ENCODE peak calls at places on chromosomes 3 and 15, in nine cellular contexts. One of them, this sample, is unnamed.

GRCh38 chr15:99963976-99964375 is 230.7 kb upstream of the LYSMD4 start:
- DNase-seq in NB4: no peak
- DNase-seq in AG04450: no peak
- DNase-seq in lower leg skin: peak
- DNase-seq in GM12865: no peak
- DNase-seq in brain microvascular endothelial cell: no peak
- DNase-seq in BE2C: no peak
- DNase-seq in kidney epithelial cell: no peak
- DNase-seq in heart right ventricle: no peak
- DNase-seq in this sample: peak

GRCh38 chr3:46660543-46661523 is 32.6 kb downstream of the ALS2CL start:
- DNase-seq in NB4: peak
- DNase-seq in AG04450: no peak
- DNase-seq in lower leg skin: peak
- DNase-seq in GM12865: no peak
- DNase-seq in brain microvascular endothelial cell: no peak
- DNase-seq in BE2C: peak
- DNase-seq in kidney epithelial cell: no peak
- DNase-seq in heart right ventricle: peak
- DNase-seq in this sample: peak

GRCh38 chr3:49534581-49535495 is 19.4 kb upstream of the BSN start:
- DNase-seq in NB4: no peak
- DNase-seq in AG04450: no peak
- DNase-seq in lower leg skin: no peak
- DNase-seq in GM12865: no peak
- DNase-seq in brain microvascular endothelial cell: no peak
- DNase-seq in BE2C: peak
- DNase-seq in kidney epithelial cell: peak
- DNase-seq in heart right ventricle: no peak
- DNase-seq in this sample: no peak

GRCh38 chr3:117355566-117355965 is 646.0 kb downstream of the TUSC7 start:
- DNase-seq in NB4: peak
- DNase-seq in AG04450: no peak
- DNase-seq in lower leg skin: no peak
- DNase-seq in GM12865: peak
- DNase-seq in brain microvascular endothelial cell: no peak
- DNase-seq in BE2C: peak
- DNase-seq in kidney epithelial cell: no peak
- DNase-seq in heart right ventricle: no peak
- DNase-seq in this sample: peak

GRCh38 chr3:192812736-192813383 is 85.5 kb upstream of the FGF12 start:
- DNase-seq in NB4: peak
- DNase-seq in AG04450: no peak
- DNase-seq in lower leg skin: no peak
- DNase-seq in GM12865: peak
- DNase-seq in brain microvascular endothelial cell: peak
- DNase-seq in BE2C: peak
- DNase-seq in kidney epithelial cell: no peak
- DNase-seq in heart right ventricle: no peak
- DNase-seq in this sample: peak

GRCh38 chr3:21500834-21501233 is 250.2 kb downstream of the ZNF385D start:
- DNase-seq in NB4: no peak
- DNase-seq in AG04450: no peak
- DNase-seq in lower leg skin: no peak
- DNase-seq in GM12865: no peak
- DNase-seq in brain microvascular endothelial cell: no peak
- DNase-seq in BE2C: no peak
- DNase-seq in kidney epithelial cell: no peak
- DNase-seq in heart right ventricle: no peak
- DNase-seq in this sample: no peak

GRCh38 chr15:81000144-81000625 is 538 bp upstream of the TLNRD1 start:
- DNase-seq in NB4: peak
- DNase-seq in AG04450: no peak
- DNase-seq in lower leg skin: no peak
- DNase-seq in GM12865: peak
- DNase-seq in brain microvascular endothelial cell: no peak
- DNase-seq in BE2C: no peak
- DNase-seq in kidney epithelial cell: no peak
- DNase-seq in heart right ventricle: no peak
- DNase-seq in this sample: peak

GRCh38 chr3:16415911-16416310 is 97.6 kb downstream of the RFTN1 start:
- DNase-seq in NB4: no peak
- DNase-seq in AG04450: no peak
- DNase-seq in lower leg skin: no peak
- DNase-seq in GM12865: no peak
- DNase-seq in brain microvascular endothelial cell: no peak
- DNase-seq in BE2C: no peak
- DNase-seq in kidney epithelial cell: no peak
- DNase-seq in heart right ventricle: no peak
- DNase-seq in this sample: no peak

GRCh38 chr15:89400121-89400996 is 65.7 kb upstream of the POLG start:
- DNase-seq in NB4: no peak
- DNase-seq in AG04450: no peak
- DNase-seq in lower leg skin: no peak
- DNase-seq in GM12865: no peak
- DNase-seq in brain microvascular endothelial cell: no peak
- DNase-seq in BE2C: peak
- DNase-seq in kidney epithelial cell: no peak
- DNase-seq in heart right ventricle: no peak
- DNase-seq in this sample: no peak

GRCh38 chr3:35028157-35028556 is 611.2 kb upstream of the ARPP21 start:
- DNase-seq in NB4: no peak
- DNase-seq in AG04450: no peak
- DNase-seq in lower leg skin: no peak
- DNase-seq in GM12865: no peak
- DNase-seq in brain microvascular endothelial cell: no peak
- DNase-seq in BE2C: no peak
- DNase-seq in kidney epithelial cell: no peak
- DNase-seq in heart right ventricle: no peak
- DNase-seq in this sample: no peak
- TF ChIP-seq CTCF in NB4: no peak
- TF ChIP-seq CTCF in AG04450: no peak
- TF ChIP-seq CTCF in lower leg skin: no peak
- TF ChIP-seq CTCF in GM12865: no peak
- TF ChIP-seq CTCF in brain microvascular endothelial cell: no peak
- TF ChIP-seq CTCF in BE2C: no peak
- TF ChIP-seq CTCF in kidney epithelial cell: no peak
- TF ChIP-seq CTCF in heart right ventricle: no peak
- TF ChIP-seq CTCF in this sample: no peak

GRCh38 chr3:152289708-152290107 is 21.0 kb downstream of the MBNL1 start:
- DNase-seq in NB4: no peak
- DNase-seq in AG04450: no peak
- DNase-seq in lower leg skin: no peak
- DNase-seq in GM12865: no peak
- DNase-seq in brain microvascular endothelial cell: no peak
- DNase-seq in BE2C: no peak
- DNase-seq in kidney epithelial cell: no peak
- DNase-seq in heart right ventricle: no peak
- DNase-seq in this sample: no peak
- H3K4me3 ChIP-seq in NB4: no peak
- H3K4me3 ChIP-seq in AG04450: no peak
- H3K4me3 ChIP-seq in lower leg skin: no peak
- H3K4me3 ChIP-seq in GM12865: no peak
- H3K4me3 ChIP-seq in brain microvascular endothelial cell: no peak
- H3K4me3 ChIP-seq in BE2C: no peak
- H3K4me3 ChIP-seq in kidney epithelial cell: no peak
- H3K4me3 ChIP-seq in heart right ventricle: no peak
- H3K4me3 ChIP-seq in this sample: no peak

GRCh38 chr3:12577379-12577778 is 20.5 kb downstream of the MKRN2 start:
- DNase-seq in NB4: no peak
- DNase-seq in AG04450: no peak
- DNase-seq in lower leg skin: no peak
- DNase-seq in GM12865: no peak
- DNase-seq in brain microvascular endothelial cell: no peak
- DNase-seq in BE2C: no peak
- DNase-seq in kidney epithelial cell: no peak
- DNase-seq in heart right ventricle: no peak
- DNase-seq in this sample: no peak

GRCh38 chr3:12582730-12583129 is 25.8 kb downstream of the MKRN2 start:
- DNase-seq in NB4: no peak
- DNase-seq in AG04450: no peak
- DNase-seq in lower leg skin: no peak
- DNase-seq in GM12865: no peak
- DNase-seq in brain microvascular endothelial cell: no peak
- DNase-seq in BE2C: no peak
- DNase-seq in kidney epithelial cell: no peak
- DNase-seq in heart right ventricle: no peak
- DNase-seq in this sample: no peak

GRCh38 chr3:12579456-12579855 is 22.6 kb downstream of the MKRN2 start:
- DNase-seq in NB4: no peak
- DNase-seq in AG04450: no peak
- DNase-seq in lower leg skin: peak
- DNase-seq in GM12865: no peak
- DNase-seq in brain microvascular endothelial cell: no peak
- DNase-seq in BE2C: no peak
- DNase-seq in kidney epithelial cell: no peak
- DNase-seq in heart right ventricle: no peak
- DNase-seq in this sample: no peak

GRCh38 chr3:12579919-12580318 is 23.0 kb downstream of the MKRN2 start:
- DNase-seq in NB4: no peak
- DNase-seq in AG04450: no peak
- DNase-seq in lower leg skin: peak
- DNase-seq in GM12865: no peak
- DNase-seq in brain microvascular endothelial cell: peak
- DNase-seq in BE2C: no peak
- DNase-seq in kidney epithelial cell: no peak
- DNase-seq in heart right ventricle: no peak
- DNase-seq in this sample: no peak

DNA sequence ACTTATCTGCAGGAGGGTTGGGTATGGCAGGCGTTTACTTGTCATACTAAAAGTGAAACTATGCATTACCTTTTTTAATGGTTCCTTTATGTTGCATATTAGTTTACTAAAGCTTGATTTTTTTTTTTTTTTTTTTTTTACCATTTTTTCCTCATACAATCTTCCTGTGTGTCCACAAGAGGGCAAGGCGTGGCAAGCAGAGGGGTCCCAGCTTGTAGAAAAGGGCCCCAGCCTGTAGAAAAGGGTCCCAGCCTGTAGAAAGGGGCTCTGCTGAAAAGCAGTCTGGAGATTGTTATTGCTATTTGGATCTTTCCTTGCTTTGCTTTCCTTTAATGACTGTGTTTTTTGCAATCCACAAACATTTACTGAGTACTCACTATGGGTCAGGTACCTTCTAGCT is 21.9 kb downstream of the MKRN2 start:
- DNase-seq in NB4: no peak
- DNase-seq in AG04450: no peak
- DNase-seq in lower leg skin: no peak
- DNase-seq in GM12865: no peak
- DNase-seq in brain microvascular endothelial cell: no peak
- DNase-seq in BE2C: no peak
- DNase-seq in kidney epithelial cell: no peak
- DNase-seq in heart right ventricle: no peak
- DNase-seq in this sample: no peak
- TF ChIP-seq CTCF in NB4: no peak
- TF ChIP-seq CTCF in AG04450: peak
- TF ChIP-seq CTCF in lower leg skin: no peak
- TF ChIP-seq CTCF in GM12865: peak
- TF ChIP-seq CTCF in brain microvascular endothelial cell: peak
- TF ChIP-seq CTCF in BE2C: peak
- TF ChIP-seq CTCF in kidney epithelial cell: peak
- TF ChIP-seq CTCF in heart right ventricle: no peak
- TF ChIP-seq CTCF in this sample: peak

GRCh38 chr15:98751767-98752166 is 103.4 kb downstream of the IGF1R start:
- DNase-seq in NB4: no peak
- DNase-seq in AG04450: no peak
- DNase-seq in lower leg skin: no peak
- DNase-seq in GM12865: no peak
- DNase-seq in brain microvascular endothelial cell: no peak
- DNase-seq in BE2C: no peak
- DNase-seq in kidney epithelial cell: no peak
- DNase-seq in heart right ventricle: no peak
- DNase-seq in this sample: no peak

GRCh38 chr15:98755138-98755537 is 106.8 kb downstream of the IGF1R start:
- DNase-seq in NB4: peak
- DNase-seq in AG04450: no peak
- DNase-seq in lower leg skin: no peak
- DNase-seq in GM12865: no peak
- DNase-seq in brain microvascular endothelial cell: no peak
- DNase-seq in BE2C: no peak
- DNase-seq in kidney epithelial cell: no peak
- DNase-seq in heart right ventricle: no peak
- DNase-seq in this sample: peak

GRCh38 chr15:98755781-98756180 is 107.4 kb downstream of the IGF1R start:
- DNase-seq in NB4: no peak
- DNase-seq in AG04450: no peak
- DNase-seq in lower leg skin: no peak
- DNase-seq in GM12865: no peak
- DNase-seq in brain microvascular endothelial cell: no peak
- DNase-seq in BE2C: no peak
- DNase-seq in kidney epithelial cell: no peak
- DNase-seq in heart right ventricle: no peak
- DNase-seq in this sample: no peak

GRCh38 chr15:98754283-98755022 is 106.1 kb downstream of the IGF1R start:
- DNase-seq in NB4: no peak
- DNase-seq in AG04450: no peak
- DNase-seq in lower leg skin: no peak
- DNase-seq in GM12865: no peak
- DNase-seq in brain microvascular endothelial cell: no peak
- DNase-seq in BE2C: no peak
- DNase-seq in kidney epithelial cell: no peak
- DNase-seq in heart right ventricle: no peak
- DNase-seq in this sample: peak

GRCh38 chr15:98753726-98754125 is 105.4 kb downstream of the IGF1R start:
- DNase-seq in NB4: no peak
- DNase-seq in AG04450: no peak
- DNase-seq in lower leg skin: no peak
- DNase-seq in GM12865: no peak
- DNase-seq in brain microvascular endothelial cell: no peak
- DNase-seq in BE2C: no peak
- DNase-seq in kidney epithelial cell: no peak
- DNase-seq in heart right ventricle: no peak
- DNase-seq in this sample: no peak
- H3K4me3 ChIP-seq in NB4: no peak
- H3K4me3 ChIP-seq in AG04450: no peak
- H3K4me3 ChIP-seq in lower leg skin: no peak
- H3K4me3 ChIP-seq in GM12865: no peak
- H3K4me3 ChIP-seq in brain microvascular endothelial cell: peak
- H3K4me3 ChIP-seq in BE2C: peak
- H3K4me3 ChIP-seq in kidney epithelial cell: peak
- H3K4me3 ChIP-seq in heart right ventricle: peak
- H3K4me3 ChIP-seq in this sample: peak

GRCh38 chr3:51384730-51385473 is at the start of gene MANF:
- DNase-seq in NB4: peak
- DNase-seq in AG04450: peak
- DNase-seq in lower leg skin: peak
- DNase-seq in GM12865: peak
- DNase-seq in brain microvascular endothelial cell: peak
- DNase-seq in BE2C: peak
- DNase-seq in kidney epithelial cell: peak
- DNase-seq in heart right ventricle: peak
- DNase-seq in this sample: peak
- TF ChIP-seq CTCF in NB4: no peak
- TF ChIP-seq CTCF in AG04450: no peak
- TF ChIP-seq CTCF in lower leg skin: no peak
- TF ChIP-seq CTCF in GM12865: no peak
- TF ChIP-seq CTCF in brain microvascular endothelial cell: no peak
- TF ChIP-seq CTCF in BE2C: no peak
- TF ChIP-seq CTCF in kidney epithelial cell: no peak
- TF ChIP-seq CTCF in heart right ventricle: no peak
- TF ChIP-seq CTCF in this sample: peak